ENCODE peak calls at places on chromosomes 12 and 14, in six cellular contexts. V is choroid plexus epithelial cell, I is GF-D8, X is Daoy, T is amniotic stem cell, F is activated B cell treated with CpG ODN at 0.5 μM for 24 hours. G is an unnamed sample.
A peak's percentile ranks its signal among the peaks of the same experiment; 100 is the strongest.

GRCh38 chr14:56841611-56842010 is 31.3 kb upstream of the OTX2 start:
- DNase-seq in I (no peak), F (no peak), T (no peak), X (no peak), V (no peak), G (no peak)

GRCh38 chr14:22280497-22281321 is 308.3 kb downstream of the DAD1 start:
- DNase-seq in X (no peak), V (no peak), I (no peak), T (no peak), F (no peak), G (no peak)

GRCh38 chr14:78399316-78399889 is 229.2 kb downstream of the NRXN3 start:
- DNase-seq in T (no peak), V (peak; percentile 48), F (no peak), X (peak; percentile 4), I (no peak), G (no peak)

GRCh38 chr14:58690801-58691516 is 53.2 kb downstream of the DACT1 start:
- DNase-seq in T (no peak), X (no peak), I (no peak), V (no peak), F (no peak), G (no peak)

GRCh38 chr14:49860988-49861387 is 8.4 kb upstream of the NEMF start:
- DNase-seq in V (no peak), T (no peak), I (no peak), X (no peak), F (no peak), G (no peak)

GRCh38 chr12:80805106-80805505 is 88.4 kb downstream of the MYF5 start:
- DNase-seq in T (no peak), X (no peak), I (no peak), F (no peak), V (no peak), G (no peak)

GRCh38 chr12:29901585-29901984 is 117.8 kb upstream of the TMTC1 start:
- DNase-seq in I (no peak), V (peak; percentile 22), F (no peak), T (no peak), X (no peak), G (no peak)

GRCh38 chr12:30564394-30564793 is 131.3 kb downstream of the IPO8 start:
- DNase-seq in F (no peak), I (no peak), T (no peak), X (no peak), V (no peak), G (no peak)

GRCh38 chr12:50749459-50749882 is 14.4 kb upstream of the ATF1 start:
- DNase-seq in X (no peak), T (no peak), V (no peak), F (no peak), I (no peak), G (no peak)

GRCh38 chr12:111757361-111758119 is 9.2 kb upstream of the ALDH2 start:
- DNase-seq in V (peak; percentile 86), X (no peak), T (no peak), F (no peak), I (peak; percentile 97), G (no peak)

GRCh38 chr12:39902823-39903222 is 203.1 kb downstream of the SLC2A13 start:
- DNase-seq in V (no peak), F (no peak), I (no peak), T (no peak), X (no peak), G (no peak)

GRCh38 chr12:68303850-68304249 is 28.3 kb downstream of the MDM1 start:
- DNase-seq in I (no peak), T (no peak), F (no peak), X (no peak), V (peak; percentile 66), G (no peak)

GRCh38 chr14:76640923-76641395 is 120.3 kb upstream of the VASH1 start:
- DNase-seq in X (no peak), T (no peak), F (no peak), I (no peak), V (no peak), G (no peak)

GRCh38 chr12:123319273-123319672 is 45.4 kb downstream of the SBNO1 start:
- DNase-seq in F (no peak), I (no peak), T (no peak), X (no peak), V (no peak), G (no peak)

GRCh38 chr14:100328495-100329163 is 5.5 kb downstream of the SLC25A47 start:
- DNase-seq in F (no peak), V (no peak), X (no peak), I (no peak), T (no peak), G (no peak)

GRCh38 chr12:63820427-63820826 is 24.1 kb upstream of the SRGAP1 start:
- DNase-seq in I (no peak), X (no peak), T (no peak), F (no peak), V (no peak), G (no peak)

GRCh38 chr12:47079365-47079893 is at the start of gene PCED1B:
- DNase-seq in I (no peak), V (peak; percentile 85), T (no peak), F (no peak), X (peak; percentile 80), G (no peak)

GRCh38 chr12:93015970-93016751 is 87.1 kb upstream of the EEA1 start:
- DNase-seq in X (no peak), V (peak; percentile 48), I (no peak), T (no peak), F (no peak), G (no peak)

GRCh38 chr12:122846622-122847515 is 11.6 kb downstream of the HIP1R start:
- DNase-seq in T (no peak), X (no peak), F (no peak), I (no peak), V (no peak), G (no peak)

GRCh38 chr14:51067306-51067705 is 27.6 kb downstream of the TRIM9 start:
- DNase-seq in T (no peak), X (no peak), V (no peak), I (no peak), F (no peak), G (no peak)

GRCh38 chr12:24776856-24777255 is 172.0 kb downstream of the BCAT1 start:
- DNase-seq in X (no peak), T (no peak), I (no peak), F (no peak), V (peak; percentile 72), G (no peak)

GRCh38 chr12:117533687-117534086 is 172.3 kb upstream of the NOS1 start:
- DNase-seq in T (no peak), V (no peak), I (no peak), X (no peak), F (no peak), G (no peak)

GRCh38 chr12:20269352-20270067 is 98.8 kb upstream of the PDE3A start:
- DNase-seq in T (no peak), F (no peak), V (no peak), X (no peak), I (no peak), G (no peak)

GRCh38 chr12:24227550-24227949 is 278.1 kb upstream of the SOX5 start:
- DNase-seq in I (no peak), F (no peak), T (no peak), X (no peak), V (peak; percentile 41), G (no peak)

GRCh38 chr12:62332598-62332997 is 72.4 kb downstream of the USP15 start:
- DNase-seq in I (no peak), F (no peak), V (peak; percentile 36), X (peak; percentile 37), T (peak; percentile 60), G (no peak)

GRCh38 chr12:98970210-98970609 is 325.1 kb downstream of the APAF1 start:
- DNase-seq in V (no peak), F (no peak), I (no peak), T (no peak), X (no peak), G (no peak)

GRCh38 chr14:21534576-21534975 is 8.4 kb upstream of the SALL2 start:
- DNase-seq in T (no peak), V (peak; percentile 63), I (no peak), F (no peak), X (no peak), G (no peak)

GRCh38 chr12:117080707-117081141 is 18.5 kb downstream of the TESC start:
- DNase-seq in F (no peak), I (no peak), T (no peak), V (no peak), X (no peak), G (no peak)

GRCh38 chr12:19998968-19999792 is 369.2 kb upstream of the PDE3A start:
- DNase-seq in F (no peak), T (no peak), X (no peak), V (no peak), I (no peak), G (no peak)

GRCh38 chr12:92149563-92149962 is 3.9 kb upstream of the BTG1 start:
- DNase-seq in X (no peak), V (no peak), F (no peak), T (no peak), I (no peak), G (no peak)

GRCh38 chr14:104591031-104591430 is 11.5 kb downstream of the C14orf180 start:
- DNase-seq in I (no peak), V (no peak), X (no peak), T (no peak), F (no peak), G (no peak)

GRCh38 chr14:63203618-63204406 is 431 bp upstream of the RHOJ start:
- DNase-seq in V (peak; percentile 94), I (no peak), X (peak; percentile 99), F (no peak), T (peak; percentile 96), G (peak; percentile 96)

GRCh38 chr12:1108276-1108675 is 117.3 kb downstream of the ERC1 start:
- DNase-seq in F (no peak), X (no peak), I (no peak), V (no peak), T (no peak), G (no peak)

G was measured in smooth muscle cell of the brain vasculature.